ENCODE peak calls at places on chromosome 16, in four cellular contexts. O, F, G and E are unnamed samples.

GRCh38 chr16:53465606-53466290 is 31.5 kb downstream of the RBL2 start:
- DNase-seq in G (no peak), O (no peak), F (no peak), E (no peak)

GRCh38 chr16:4976079-4976478 is 17.9 kb downstream of the SEC14L5 start:
- DNase-seq in F (no peak), O (peak; percentile 25), G (no peak), E (no peak)

GRCh38 chr16:57627184-57627871 is 1.1 kb upstream of the ADGRG1 start:
- DNase-seq in O (no peak), G (peak; percentile 88), F (peak; percentile 44), E (peak; percentile 46)

GRCh38 chr16:83762141-83763024 is 45.4 kb upstream of the HSBP1 start:
- DNase-seq in O (no peak), F (no peak), G (no peak), E (no peak)

GRCh38 chr16:71852146-71852545 is 6.4 kb downstream of the ATXN1L start:
- DNase-seq in G (no peak), O (no peak), F (no peak), E (no peak)

GRCh38 chr16:84975066-84975465 is 36.3 kb downstream of the ZDHHC7 start:
- DNase-seq in G (no peak), F (no peak), O (no peak), E (no peak)

GRCh38 chr16:31064882-31065461 is 9.1 kb downstream of the ZNF668 start:
- DNase-seq in G (no peak), O (no peak), F (no peak), E (no peak)

GRCh38 chr16:51569204-51569911 is 418.3 kb upstream of the SALL1 start:
- DNase-seq in G (no peak), O (no peak), F (no peak), E (no peak)

GRCh38 chr16:17296412-17296811 is 174.3 kb downstream of the XYLT1 start:
- DNase-seq in G (peak; percentile 55), O (no peak), F (no peak), E (no peak)

GRCh38 chr16:73956592-73957495 is 339.8 kb upstream of the PSMD7 start:
- DNase-seq in G (peak; percentile 83), O (peak; percentile 56), F (peak; percentile 73), E (peak; percentile 70)

GRCh38 chr16:2975161-2975795 is 5.0 kb downstream of the PKMYT1 start:
- DNase-seq in F (no peak), O (no peak), G (no peak), E (no peak)

GRCh38 chr16:28292731-28293588 is 635 bp downstream of the SBK1 start:
- DNase-seq in O (no peak), G (peak; percentile 95), F (peak; percentile 85), E (peak; percentile 16)

GRCh38 chr16:66406534-66407368 is 20.3 kb upstream of the BEAN1 start:
- DNase-seq in F (peak; percentile 91), O (peak; percentile 76), G (peak; percentile 94), E (peak; percentile 91)

GRCh38 chr16:55830658-55831294 is 2.1 kb downstream of the CES1 start:
- DNase-seq in O (no peak), G (peak; percentile 6), F (no peak), E (no peak)

GRCh38 chr16:19375561-19376158 is 42.0 kb upstream of the TMC5 start:
- DNase-seq in G (peak; percentile 74), F (peak; percentile 59), O (no peak), E (peak; percentile 52)

GRCh38 chr16:46882304-46882939 is 1.7 kb upstream of the GPT2 start:
- DNase-seq in G (no peak), F (no peak), O (no peak), E (no peak)

GRCh38 chr16:30896890-30897730 is 696 bp downstream of the CTF1 start:
- DNase-seq in G (peak; percentile 97), F (peak; percentile 94), O (peak; percentile 81), E (peak; percentile 85)

GRCh38 chr16:89581861-89582563 is 6.5 kb downstream of the CPNE7 start:
- DNase-seq in F (no peak), G (no peak), O (no peak), E (no peak)

GRCh38 chr16:88344411-88345030 is 38.2 kb upstream of the ZNF469 start:
- DNase-seq in O (no peak), G (no peak), F (no peak), E (no peak)

GRCh38 chr16:57377080-57377841 is 5.0 kb downstream of the CX3CL1 start:
- DNase-seq in O (no peak), F (no peak), G (peak; percentile 70), E (no peak)

GRCh38 chr16:52496051-52496876 is 50.7 kb downstream of the TOX3 start:
- DNase-seq in O (no peak), F (no peak), G (no peak), E (no peak)

GRCh38 chr16:30756781-30757100 is 5.1 kb downstream of the CFAP119 start:
- DNase-seq in O (no peak), F (no peak), G (no peak), E (no peak)

GRCh38 chr16:17083628-17084027 is 387.1 kb downstream of the XYLT1 start:
- DNase-seq in O (no peak), G (peak; percentile 60), F (peak; percentile 29), E (no peak)

GRCh38 chr16:57884655-57885133 is 82.4 kb upstream of the KIFC3 start:
- DNase-seq in O (no peak), F (peak; percentile 48), G (no peak), E (no peak)

GRCh38 chr16:23907903-23908302 is 72.1 kb downstream of the PRKCB start:
- DNase-seq in O (no peak), F (no peak), G (no peak), E (no peak)

GRCh38 chr16:58614212-58614611 is 15.4 kb downstream of the CNOT1 start:
- DNase-seq in O (no peak), G (no peak), F (no peak), E (no peak)

GRCh38 chr16:10992112-10992511 is 47.7 kb downstream of the CLEC16A start:
- DNase-seq in O (no peak), G (no peak), F (no peak), E (no peak)
- TF ChIP-seq CTCF in O (no peak), G (no peak), F (no peak), E (no peak)

DNA sequence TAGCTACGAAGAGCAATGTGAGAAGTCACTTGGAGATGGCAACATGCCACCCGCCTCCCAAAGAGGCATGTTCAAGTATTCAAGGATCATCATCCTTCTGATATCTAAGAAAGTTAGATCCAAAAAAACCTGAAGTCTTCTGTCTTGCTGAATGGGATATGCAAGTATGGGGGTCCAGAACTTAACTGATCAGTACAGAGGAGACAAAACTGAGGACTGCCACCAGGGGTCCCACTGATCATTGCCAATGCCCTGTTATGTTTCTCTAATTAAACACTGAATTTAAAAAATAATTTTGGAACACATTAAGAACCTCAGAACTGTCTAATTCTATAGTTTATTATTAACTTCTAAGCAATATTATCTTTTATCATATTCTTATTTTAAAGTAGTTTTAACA is 99.7 kb downstream of the CDH8 start:
- DNase-seq in O (no peak), G (peak; percentile 69), F (peak; percentile 40), E (peak; percentile 39)
- TF ChIP-seq CTCF in O (peak; percentile 13), G (peak; percentile 89), F (peak; percentile 51), E (peak; percentile 70)

GRCh38 chr16:22814330-22815105 is 556 bp downstream of the HS3ST2 start:
- DNase-seq in O (no peak), F (peak; percentile 66), G (peak; percentile 83), E (peak; percentile 14)

GRCh38 chr16:22816475-22816874 is 2.5 kb downstream of the HS3ST2 start:
- DNase-seq in O (no peak), F (no peak), G (no peak), E (no peak)

GRCh38 chr16:22813946-22814325 is at the start of gene HS3ST2:
- DNase-seq in O (peak; percentile 41), G (peak; percentile 91), F (peak; percentile 65), E (peak; percentile 75)

GRCh38 chr16:22815863-22816262 is 1.9 kb downstream of the HS3ST2 start:
- DNase-seq in G (no peak), F (no peak), O (no peak), E (no peak)

DNA sequence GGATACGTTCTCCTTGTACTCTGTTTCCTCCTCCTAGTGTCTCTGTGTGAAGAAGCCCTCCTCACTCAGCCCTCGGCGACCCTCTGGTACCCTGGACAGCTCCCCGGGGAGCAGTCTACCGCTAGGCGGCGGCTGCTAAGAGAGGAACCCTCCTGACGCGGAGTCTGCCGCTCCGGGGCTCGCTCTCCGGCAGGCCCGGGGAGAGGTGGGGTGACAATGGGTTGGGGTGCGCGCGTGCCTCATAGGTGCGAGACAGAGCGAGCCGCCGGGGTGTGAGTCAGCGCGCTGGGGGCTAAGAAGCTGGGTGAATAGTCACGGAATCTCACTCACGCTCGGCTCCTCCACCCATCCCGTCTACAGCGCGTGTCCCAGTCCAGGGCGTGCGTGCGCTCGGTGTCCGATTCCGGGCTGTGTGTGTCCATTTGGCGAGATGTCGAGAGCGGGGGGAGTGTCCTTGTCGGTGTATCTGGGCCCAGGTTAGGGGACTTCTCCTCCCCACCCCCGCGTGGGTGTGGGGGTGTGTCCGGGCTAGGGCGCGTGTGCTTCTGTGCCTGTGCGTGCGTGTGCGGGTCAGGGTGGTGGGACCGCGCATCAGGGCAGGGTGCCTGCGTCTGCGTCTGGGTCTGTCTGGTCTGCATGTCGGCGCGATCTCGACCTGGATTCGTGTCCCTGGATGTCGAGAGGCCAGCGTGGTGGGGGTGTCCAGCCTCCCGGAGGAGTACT is 578 bp upstream of the HS3ST2 start:
- DNase-seq in G (peak; percentile 97), F (peak; percentile 92), O (peak; percentile 51), E (peak; percentile 92)
- TF ChIP-seq CTCF in G (peak; percentile 99), F (peak; percentile 68), O (peak; percentile 68), E (peak; percentile 76)

DNA sequence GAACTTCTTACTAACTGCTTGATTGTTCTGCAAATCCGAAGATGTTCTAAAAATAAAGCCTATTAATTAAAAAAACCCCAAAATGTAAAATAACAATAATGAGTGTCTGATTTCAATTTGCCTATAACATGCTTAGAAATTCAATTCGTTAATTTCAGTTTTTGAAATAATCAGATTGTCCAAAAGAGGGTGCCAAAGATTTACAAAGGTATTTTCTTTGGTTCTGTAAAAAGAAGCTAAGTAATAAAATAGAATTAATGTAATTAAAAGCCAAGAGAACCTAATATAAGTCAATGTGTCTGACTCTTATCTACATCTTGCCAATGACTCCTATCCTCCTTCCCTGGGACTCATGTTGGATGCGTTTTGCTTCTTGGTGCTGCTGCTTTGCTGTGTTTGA is 75.0 kb upstream of the CPHXL start:
- DNase-seq in F (no peak), G (no peak), O (no peak), E (no peak)
- TF ChIP-seq CTCF in F (no peak), G (peak; percentile 56), O (no peak), E (no peak)

GRCh38 chr16:69940676-69941075 is 10.5 kb upstream of the CLEC18A start:
- DNase-seq in G (no peak), F (no peak), O (no peak), E (no peak)
- TF ChIP-seq CTCF in G (no peak), F (no peak), O (no peak), E (no peak)

DNA sequence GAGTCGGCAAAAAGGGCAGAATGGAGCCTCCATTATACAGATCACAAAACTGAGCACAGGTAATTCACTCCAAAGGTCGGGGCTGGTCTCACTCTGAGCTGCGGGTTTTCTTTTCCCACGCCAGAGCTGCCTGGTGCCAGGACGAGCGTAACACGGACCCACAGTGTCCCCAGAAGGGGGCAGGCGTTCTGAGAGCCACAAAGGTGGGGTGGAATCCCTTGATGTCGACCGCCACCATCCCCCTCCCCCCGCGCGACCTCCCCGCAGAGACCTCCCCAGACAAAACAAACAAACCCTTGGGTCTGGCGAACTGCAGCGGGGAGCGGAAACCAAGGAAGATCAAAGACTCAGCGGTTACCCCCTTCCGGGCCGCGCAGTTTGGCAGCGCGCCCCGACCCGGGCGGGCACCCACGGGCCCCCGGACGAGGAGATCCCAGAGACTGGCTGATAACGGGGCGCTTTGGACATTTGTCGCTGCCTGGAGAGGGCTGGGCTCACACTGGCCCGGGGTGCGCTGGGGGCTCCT is 793 bp upstream of the NKD1 start:
- DNase-seq in F (peak; percentile 62), G (peak; percentile 87), O (peak; percentile 31), E (peak; percentile 53)
- TF ChIP-seq CTCF in F (no peak), G (peak; percentile 61), O (peak; percentile 6), E (no peak)

GRCh38 chr16:549544-550263 is 10.5 kb upstream of the PRR35 start:
- DNase-seq in O (no peak), F (peak; percentile 70), G (peak; percentile 81), E (no peak)
- TF ChIP-seq CTCF in O (no peak), F (peak; percentile 46), G (peak; percentile 67), E (peak; percentile 41)